ENCODE peak calls at places on chromosomes 11 and 22, in six cellular contexts. One of them, this sample, is unnamed.

GRCh38 chr11:121661796-121662508 is 209.2 kb upstream of the SORL1-AS1 start:
- DNase-seq in CD8-positive, alpha-beta T cell: no peak
- DNase-seq in GM20000: no peak
- DNase-seq in coronary artery: no peak
- DNase-seq in mammary epithelial cell: peak
- DNase-seq in dorsolateral prefrontal cortex: no peak
- DNase-seq in this sample: peak

GRCh38 chr11:130772266-130773227 is 143.7 kb downstream of the SNX19 start:
- DNase-seq in CD8-positive, alpha-beta T cell: no peak
- DNase-seq in coronary artery: peak
- DNase-seq in dorsolateral prefrontal cortex: no peak
- DNase-seq in mammary epithelial cell: peak
- DNase-seq in GM20000: no peak
- DNase-seq in this sample: peak

GRCh38 chr22:23678133-23678532 is 12.7 kb upstream of the RGL4 start:
- DNase-seq in mammary epithelial cell: no peak
- DNase-seq in dorsolateral prefrontal cortex: no peak
- DNase-seq in coronary artery: no peak
- DNase-seq in GM20000: no peak
- DNase-seq in CD8-positive, alpha-beta T cell: no peak
- DNase-seq in this sample: no peak

GRCh38 chr11:11909727-11910126 is 68.0 kb downstream of the USP47 start:
- DNase-seq in CD8-positive, alpha-beta T cell: no peak
- DNase-seq in GM20000: no peak
- DNase-seq in dorsolateral prefrontal cortex: no peak
- DNase-seq in mammary epithelial cell: no peak
- DNase-seq in coronary artery: no peak
- DNase-seq in this sample: peak

GRCh38 chr11:3126901-3127691 is 38.0 kb downstream of the OSBPL5 start:
- DNase-seq in dorsolateral prefrontal cortex: peak
- DNase-seq in CD8-positive, alpha-beta T cell: no peak
- DNase-seq in GM20000: no peak
- DNase-seq in coronary artery: no peak
- DNase-seq in mammary epithelial cell: no peak
- DNase-seq in this sample: no peak

GRCh38 chr11:99419991-99420390 is 399.2 kb downstream of the CNTN5 start:
- DNase-seq in GM20000: no peak
- DNase-seq in dorsolateral prefrontal cortex: no peak
- DNase-seq in mammary epithelial cell: no peak
- DNase-seq in CD8-positive, alpha-beta T cell: no peak
- DNase-seq in coronary artery: no peak
- DNase-seq in this sample: no peak

GRCh38 chr22:47035443-47035881 is 273.0 kb downstream of the TBC1D22A start:
- DNase-seq in coronary artery: no peak
- DNase-seq in GM20000: no peak
- DNase-seq in dorsolateral prefrontal cortex: no peak
- DNase-seq in CD8-positive, alpha-beta T cell: no peak
- DNase-seq in mammary epithelial cell: no peak
- DNase-seq in this sample: no peak

GRCh38 chr22:22022255-22022840 is 39.8 kb upstream of the TOP3B start:
- DNase-seq in dorsolateral prefrontal cortex: no peak
- DNase-seq in GM20000: no peak
- DNase-seq in coronary artery: no peak
- DNase-seq in mammary epithelial cell: no peak
- DNase-seq in CD8-positive, alpha-beta T cell: no peak
- DNase-seq in this sample: no peak

GRCh38 chr22:45534339-45535192 is 31.9 kb downstream of the FBLN1 start:
- DNase-seq in CD8-positive, alpha-beta T cell: no peak
- DNase-seq in dorsolateral prefrontal cortex: no peak
- DNase-seq in GM20000: no peak
- DNase-seq in mammary epithelial cell: no peak
- DNase-seq in coronary artery: no peak
- DNase-seq in this sample: no peak

GRCh38 chr11:2932850-2933251 is 3.6 kb upstream of the PHLDA2 start:
- DNase-seq in GM20000: no peak
- DNase-seq in coronary artery: no peak
- DNase-seq in mammary epithelial cell: peak
- DNase-seq in dorsolateral prefrontal cortex: no peak
- DNase-seq in CD8-positive, alpha-beta T cell: no peak
- DNase-seq in this sample: no peak

GRCh38 chr11:65077466-65077865 is 6.4 kb downstream of the CDCA5 start:
- DNase-seq in coronary artery: no peak
- DNase-seq in mammary epithelial cell: no peak
- DNase-seq in GM20000: no peak
- DNase-seq in dorsolateral prefrontal cortex: no peak
- DNase-seq in CD8-positive, alpha-beta T cell: no peak
- DNase-seq in this sample: no peak

GRCh38 chr11:18171377-18172000 is 1.1 kb upstream of the MRGPRX4 start:
- DNase-seq in mammary epithelial cell: peak
- DNase-seq in coronary artery: no peak
- DNase-seq in dorsolateral prefrontal cortex: no peak
- DNase-seq in CD8-positive, alpha-beta T cell: no peak
- DNase-seq in GM20000: no peak
- DNase-seq in this sample: peak
- TF ChIP-seq CTCF in mammary epithelial cell: peak
- TF ChIP-seq CTCF in coronary artery: no peak
- TF ChIP-seq CTCF in dorsolateral prefrontal cortex: no peak
- TF ChIP-seq CTCF in CD8-positive, alpha-beta T cell: no peak
- TF ChIP-seq CTCF in GM20000: no peak
- TF ChIP-seq CTCF in this sample: peak

GRCh38 chr11:6632116-6633073 is 13.2 kb upstream of the TPP1 start:
- DNase-seq in dorsolateral prefrontal cortex: no peak
- DNase-seq in coronary artery: no peak
- DNase-seq in GM20000: no peak
- DNase-seq in mammary epithelial cell: no peak
- DNase-seq in CD8-positive, alpha-beta T cell: no peak
- DNase-seq in this sample: no peak

GRCh38 chr11:6633422-6634408 is 14.5 kb upstream of the TPP1 start:
- DNase-seq in dorsolateral prefrontal cortex: no peak
- DNase-seq in coronary artery: no peak
- DNase-seq in mammary epithelial cell: no peak
- DNase-seq in CD8-positive, alpha-beta T cell: no peak
- DNase-seq in GM20000: no peak
- DNase-seq in this sample: no peak

GRCh38 chr11:6636480-6636879 is 17.3 kb upstream of the TPP1 start:
- DNase-seq in mammary epithelial cell: no peak
- DNase-seq in GM20000: no peak
- DNase-seq in coronary artery: no peak
- DNase-seq in CD8-positive, alpha-beta T cell: no peak
- DNase-seq in dorsolateral prefrontal cortex: no peak
- DNase-seq in this sample: no peak

GRCh38 chr11:6635082-6635932 is 16.1 kb upstream of the TPP1 start:
- DNase-seq in dorsolateral prefrontal cortex: peak
- DNase-seq in mammary epithelial cell: no peak
- DNase-seq in GM20000: no peak
- DNase-seq in CD8-positive, alpha-beta T cell: no peak
- DNase-seq in coronary artery: no peak
- DNase-seq in this sample: peak

GRCh38 chr11:6634534-6634933 is 15.3 kb upstream of the TPP1 start:
- DNase-seq in mammary epithelial cell: no peak
- DNase-seq in coronary artery: no peak
- DNase-seq in dorsolateral prefrontal cortex: no peak
- DNase-seq in GM20000: no peak
- DNase-seq in CD8-positive, alpha-beta T cell: no peak
- DNase-seq in this sample: no peak
- TF ChIP-seq CTCF in mammary epithelial cell: no peak
- TF ChIP-seq CTCF in coronary artery: no peak
- TF ChIP-seq CTCF in dorsolateral prefrontal cortex: no peak
- TF ChIP-seq CTCF in GM20000: no peak
- TF ChIP-seq CTCF in CD8-positive, alpha-beta T cell: no peak
- TF ChIP-seq CTCF in this sample: no peak

GRCh38 chr11:86129775-86130540 is 61.1 kb upstream of the PICALM start:
- DNase-seq in CD8-positive, alpha-beta T cell: no peak
- DNase-seq in mammary epithelial cell: no peak
- DNase-seq in GM20000: no peak
- DNase-seq in dorsolateral prefrontal cortex: no peak
- DNase-seq in coronary artery: no peak
- DNase-seq in this sample: no peak
- TF ChIP-seq CTCF in CD8-positive, alpha-beta T cell: no peak
- TF ChIP-seq CTCF in mammary epithelial cell: no peak
- TF ChIP-seq CTCF in GM20000: no peak
- TF ChIP-seq CTCF in dorsolateral prefrontal cortex: no peak
- TF ChIP-seq CTCF in coronary artery: no peak
- TF ChIP-seq CTCF in this sample: no peak

GRCh38 chr22:20438678-20439492 is 1.3 kb upstream of the SCARF2 start:
- DNase-seq in mammary epithelial cell: no peak
- DNase-seq in coronary artery: no peak
- DNase-seq in CD8-positive, alpha-beta T cell: no peak
- DNase-seq in GM20000: peak
- DNase-seq in dorsolateral prefrontal cortex: peak
- DNase-seq in this sample: peak
- TF ChIP-seq CTCF in mammary epithelial cell: no peak
- TF ChIP-seq CTCF in coronary artery: no peak
- TF ChIP-seq CTCF in CD8-positive, alpha-beta T cell: no peak
- TF ChIP-seq CTCF in GM20000: no peak
- TF ChIP-seq CTCF in dorsolateral prefrontal cortex: no peak
- TF ChIP-seq CTCF in this sample: peak